ENCODE peak calls at places on chromosomes 3 and 15, in four cellular contexts. K is adrenal gland, G is breast epithelium, C is right lobe of liver. A is an unnamed sample.

GRCh38 chr3:119579366-119580147 is at the start of gene ADPRH:
- DNase-seq in K (peak; percentile 89), G (peak; percentile 75), C (peak; percentile 93), A (no peak)

GRCh38 chr15:90579213-90579612 is 49.5 kb downstream of the CRTC3 start:
- DNase-seq in K (no peak), C (no peak), G (no peak), A (no peak)

GRCh38 chr3:135869439-135870105 is 96.0 kb upstream of the PPP2R3A start:
- DNase-seq in C (no peak), G (no peak), K (no peak), A (no peak)

GRCh38 chr3:50654196-50654595 is 20.5 kb upstream of the DOCK3 start:
- DNase-seq in C (no peak), K (no peak), G (no peak), A (no peak)

GRCh38 chr3:108099203-108099602 is 8.4 kb upstream of the CD47 start:
- DNase-seq in C (no peak), K (no peak), G (no peak), A (no peak)

GRCh38 chr3:57949779-57950618 is 58.2 kb upstream of the FLNB start:
- DNase-seq in G (peak; percentile 41), C (no peak), K (peak; percentile 64), A (no peak)

GRCh38 chr3:21654241-21654640 is 96.8 kb downstream of the ZNF385D start:
- DNase-seq in G (no peak), C (no peak), K (no peak), A (no peak)

GRCh38 chr3:98246142-98246541 is 17.9 kb upstream of the OR5H6 start:
- DNase-seq in C (no peak), K (no peak), G (no peak), A (no peak)

GRCh38 chr15:69463182-69463756 is 10.7 kb downstream of the RPLP1 start:
- DNase-seq in G (no peak), C (no peak), K (no peak), A (no peak)

GRCh38 chr15:48463366-48463880 is 132.2 kb downstream of the DUT start:
- DNase-seq in C (no peak), K (no peak), G (no peak), A (no peak)

GRCh38 chr3:3907023-3907422 is 107.8 kb downstream of the LRRN1 start:
- DNase-seq in C (no peak), G (no peak), K (no peak), A (no peak)

GRCh38 chr3:15228147-15228546 is 22.1 kb downstream of the CAPN7 start:
- DNase-seq in C (no peak), G (no peak), K (no peak), A (no peak)

GRCh38 chr15:79329186-79329611 is 18.3 kb downstream of the TMED3 start:
- DNase-seq in K (no peak), G (no peak), C (no peak), A (no peak)

GRCh38 chr15:66565141-66565595 is 630 bp downstream of the LCTL start:
- DNase-seq in C (peak; percentile 48), G (no peak), K (no peak), A (no peak)

GRCh38 chr3:130468311-130468710 is 48.7 kb upstream of the COL6A6 start:
- DNase-seq in K (no peak), G (no peak), C (no peak), A (no peak)

GRCh38 chr15:90596943-90597342 is 67.2 kb downstream of the CRTC3 start:
- DNase-seq in C (no peak), G (no peak), K (no peak), A (peak; percentile 63)

GRCh38 chr15:36390491-36390890 is 188.9 kb upstream of the CDIN1 start:
- DNase-seq in K (no peak), G (no peak), C (no peak), A (no peak)

GRCh38 chr3:33911525-33912322 is 113.3 kb downstream of the PDCD6IP start:
- DNase-seq in G (no peak), C (no peak), K (no peak), A (no peak)

GRCh38 chr3:94405258-94406035 is 342.6 kb downstream of the NSUN3 start:
- DNase-seq in C (no peak), K (no peak), G (no peak), A (no peak)

GRCh38 chr15:60918234-60918964 is 310.7 kb downstream of the RORA start:
- DNase-seq in K (no peak), G (no peak), C (no peak), A (no peak)

GRCh38 chr3:27568393-27568792 is 84.2 kb upstream of the SLC4A7 start:
- DNase-seq in K (peak; percentile 73), G (peak; percentile 78), C (no peak), A (no peak)

GRCh38 chr15:88769161-88769971 is 33.9 kb upstream of the ACAN start:
- DNase-seq in K (no peak), C (no peak), G (no peak), A (no peak)

GRCh38 chr3:102454101-102454625 is 19.3 kb downstream of the ZPLD1 start:
- DNase-seq in K (no peak), C (no peak), G (no peak), A (no peak)

GRCh38 chr3:102449930-102450329 is 15.1 kb downstream of the ZPLD1 start:
- DNase-seq in G (no peak), C (no peak), K (no peak), A (no peak)

GRCh38 chr3:102449341-102449740 is 14.5 kb downstream of the ZPLD1 start:
- DNase-seq in C (no peak), G (no peak), K (no peak), A (no peak)

GRCh38 chr3:102450976-102451375 is 16.2 kb downstream of the ZPLD1 start:
- DNase-seq in G (no peak), C (no peak), K (no peak), A (no peak)

DNA sequence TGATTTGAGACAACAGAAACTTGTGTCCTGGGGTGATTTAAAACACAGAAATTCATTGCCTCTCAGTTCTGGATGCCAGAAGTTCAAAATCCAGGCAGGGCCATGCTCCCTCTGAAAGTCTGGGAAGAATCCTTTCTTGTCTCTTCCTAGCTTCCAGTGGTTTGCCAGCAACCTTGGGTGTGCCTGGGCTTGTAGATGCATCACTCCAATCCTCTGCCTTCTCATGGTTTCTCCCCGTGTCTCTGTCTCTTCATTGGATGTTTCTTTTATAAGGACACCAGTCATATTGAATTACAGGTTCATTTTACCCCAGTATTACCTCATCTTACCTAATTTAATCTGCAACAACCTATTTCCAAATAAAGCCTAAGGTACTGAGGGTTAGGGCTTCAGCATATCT is 16.7 kb downstream of the ZPLD1 start:
- DNase-seq in K (no peak), C (no peak), G (no peak), A (no peak)
- H3K27ac ChIP-seq in K (no peak overlapping the region), C (no peak overlapping the region), G (no peak overlapping the region), A (no peak overlapping the region)

DNA sequence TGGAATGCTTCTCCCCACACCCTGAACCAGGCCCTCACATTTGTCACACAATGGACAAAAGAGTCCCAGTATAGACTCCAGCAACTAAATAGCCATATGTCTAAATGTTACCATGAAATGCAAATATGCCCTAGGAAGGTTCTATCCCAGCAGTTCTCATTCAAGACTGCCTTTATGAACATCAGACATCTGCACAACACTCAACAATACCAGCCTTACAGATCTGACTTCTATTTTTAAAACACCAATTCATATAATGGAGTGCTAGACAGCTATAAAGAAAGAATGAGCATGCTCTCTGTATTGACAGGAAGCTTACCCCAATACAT is 7.8 kb downstream of the ITGB5 start:
- DNase-seq in G (no peak), C (no peak), K (no peak), A (no peak)
- H3K27ac ChIP-seq in G (peak overlapping the region; percentile 67), C (peak overlapping the region; percentile 66), K (peak overlapping the region; percentile 75), A (no peak overlapping the region)

GRCh38 chr3:71211083-71211482 is 372.4 kb downstream of the FOXP1 start:
- DNase-seq in K (peak; percentile 27), G (no peak), C (peak; percentile 65), A (no peak)
- H3K27ac ChIP-seq in K (peak overlapping the region; percentile 70), G (peak overlapping the region; percentile 69), C (peak overlapping the region; percentile 18), A (no peak overlapping the region)

DNA sequence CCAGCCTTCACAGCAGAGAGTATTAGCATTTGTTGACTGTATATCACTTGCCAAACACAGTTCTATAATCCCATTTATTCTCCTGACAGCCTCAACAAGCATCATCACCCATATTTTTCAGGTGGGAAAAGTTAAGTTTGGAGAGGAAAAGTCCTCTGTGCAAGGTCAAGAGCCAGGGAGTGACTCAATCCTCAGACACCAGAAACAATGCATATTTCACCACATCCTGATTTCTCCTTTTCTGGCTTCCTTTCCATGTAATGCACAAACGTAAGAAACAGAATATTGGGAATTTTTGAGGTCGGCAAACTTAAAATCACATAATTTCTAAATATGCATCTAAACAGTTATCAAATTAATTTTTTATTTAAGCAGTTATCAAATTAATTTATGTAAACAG is 116.0 kb upstream of the GADL1 start:
- DNase-seq in K (no peak), G (no peak), C (no peak), A (no peak)
- H3K27ac ChIP-seq in K (no peak overlapping the region), G (no peak overlapping the region), C (no peak overlapping the region), A (no peak overlapping the region)

DNA sequence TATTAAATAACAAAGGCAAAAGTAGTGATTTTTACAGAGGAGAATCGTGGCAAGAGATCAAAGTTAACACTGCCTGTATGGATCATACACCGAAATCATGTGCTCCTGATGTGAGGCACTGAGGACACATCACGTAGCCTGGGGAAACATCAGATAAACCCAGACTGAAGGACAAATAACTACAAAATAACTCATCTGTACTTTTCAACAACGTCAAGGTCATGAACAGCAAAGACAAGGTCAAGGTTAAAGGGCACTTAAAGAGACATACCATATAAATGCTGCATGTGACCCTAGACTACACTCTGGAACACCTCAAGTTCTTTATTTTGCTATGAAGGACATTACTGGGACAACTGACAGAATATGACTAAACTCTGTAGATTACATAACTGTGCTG is 48.2 kb downstream of the CHSY1 start:
- DNase-seq in C (no peak), K (peak; percentile 78), G (no peak), A (no peak)
- H3K27ac ChIP-seq in C (no peak overlapping the region), K (peak overlapping the region; percentile 82), G (no peak overlapping the region), A (no peak overlapping the region)

DNA sequence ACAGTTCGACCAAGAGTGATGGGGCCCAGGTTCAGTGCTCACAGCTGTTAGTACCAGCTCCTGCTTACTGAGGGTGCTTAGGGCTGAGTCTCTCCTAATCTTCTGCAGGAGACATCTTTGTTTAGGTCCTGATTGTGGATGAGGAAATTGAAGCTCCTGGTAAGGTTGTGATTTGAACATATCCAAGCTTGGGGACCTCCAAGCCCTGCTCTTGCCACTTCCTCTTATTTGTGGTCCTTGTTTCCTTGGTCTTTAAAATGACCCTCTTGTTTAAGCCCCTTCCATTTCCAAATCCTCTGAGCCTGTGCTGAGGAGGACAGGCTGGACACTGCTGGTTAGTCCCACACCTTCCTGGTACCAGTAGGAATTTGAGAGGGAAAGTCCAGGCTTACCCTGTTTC is 87.0 kb downstream of the EEFSEC start:
- DNase-seq in K (no peak), C (no peak), G (no peak), A (no peak)
- H3K27ac ChIP-seq in K (no peak overlapping the region), C (no peak overlapping the region), G (no peak overlapping the region), A (no peak overlapping the region)

GRCh38 chr3:143443851-143444331 is 324.3 kb downstream of the CHST2 start:
- DNase-seq in K (peak; percentile 58), C (no peak), G (peak; percentile 68), A (no peak)
- H3K27ac ChIP-seq in K (no peak overlapping the region), C (peak overlapping the region; percentile 62), G (peak overlapping the region; percentile 70), A (no peak overlapping the region)

DNA sequence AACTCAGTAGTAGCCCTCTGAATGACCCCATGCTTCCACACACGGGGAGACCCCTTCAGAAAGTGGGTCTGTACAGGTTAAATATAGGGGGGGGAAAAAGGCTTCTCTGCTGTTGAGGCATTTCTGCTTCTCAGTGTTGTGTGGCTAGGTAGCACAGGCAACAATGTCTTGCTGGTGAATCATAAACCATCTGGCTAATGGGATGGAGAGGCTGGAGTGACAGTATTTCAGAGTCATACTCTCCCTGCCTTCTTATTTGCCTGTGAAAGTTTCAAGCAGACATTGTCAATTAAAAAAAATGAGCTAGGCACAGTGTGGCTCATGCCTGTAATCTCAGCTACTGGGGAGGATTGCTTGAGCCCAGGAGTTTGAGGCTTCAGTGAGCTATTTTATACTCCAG is 14.2 kb upstream of the FBXL22 start:
- DNase-seq in G (no peak), C (no peak), K (no peak), A (no peak)
- H3K27ac ChIP-seq in G (no peak overlapping the region), C (no peak overlapping the region), K (no peak overlapping the region), A (no peak overlapping the region)

A was measured in caudate nucleus.